ENCODE peak calls at places on chromosomes 1 and 21, in five cellular contexts. D, V, Y, W and E are unnamed samples.

GRCh38 chr1:240201931-240202330 is 110.2 kb downstream of the FMN2 start:
- DNase-seq in V (no peak), D (no peak), Y (no peak), W (no peak), E (no peak)

GRCh38 chr21:34930971-34931370 is 118.1 kb downstream of the RUNX1 start:
- DNase-seq in D (peak; percentile 42), V (no peak), Y (no peak), W (no peak), E (no peak)

GRCh38 chr1:11878081-11878890 is 19.5 kb upstream of the NPPB start:
- DNase-seq in Y (peak; percentile 63), V (no peak), W (no peak), D (no peak), E (no peak)

GRCh38 chr1:64033667-64034215 is 169.7 kb upstream of the UBE2U start:
- DNase-seq in V (no peak), Y (no peak), W (no peak), D (peak; percentile 59), E (peak; percentile 46)

GRCh38 chr1:154329551-154330131 is 4.3 kb downstream of the ATP8B2 start:
- DNase-seq in D (no peak), Y (no peak), W (no peak), V (no peak), E (no peak)

GRCh38 chr1:232952514-232953175 is 2.2 kb downstream of the NTPCR start:
- DNase-seq in Y (peak; percentile 53), W (no peak), V (peak; percentile 22), D (peak; percentile 66), E (peak; percentile 26)

GRCh38 chr1:227793079-227793947 is 22.2 kb upstream of the PRSS38 start:
- DNase-seq in W (no peak), Y (no peak), V (no peak), D (no peak), E (no peak)

GRCh38 chr21:44477131-44477530 is 21.8 kb downstream of the LRRC3 start:
- DNase-seq in W (no peak), V (no peak), D (no peak), Y (peak; percentile 40), E (no peak)

GRCh38 chr1:8664887-8665286 is 152.6 kb downstream of the RERE start:
- DNase-seq in D (no peak), V (no peak), Y (no peak), W (no peak), E (no peak)

GRCh38 chr1:66262233-66262632 is 271.7 kb upstream of the SGIP1 start:
- DNase-seq in W (no peak), V (no peak), Y (no peak), D (peak; percentile 76), E (no peak)

GRCh38 chr1:227869281-227869842 is 53.9 kb downstream of the PRSS38 start:
- DNase-seq in Y (no peak), D (no peak), W (no peak), V (no peak), E (no peak)

GRCh38 chr1:109133815-109134214 is 19.9 kb downstream of the ELAPOR1 start:
- DNase-seq in V (peak; percentile 63), Y (peak; percentile 88), W (no peak), D (no peak), E (peak; percentile 29)

GRCh38 chr1:152811050-152811449 is 721 bp upstream of the LCE1B start:
- DNase-seq in V (no peak), Y (no peak), W (no peak), D (no peak), E (no peak)

GRCh38 chr1:185058886-185059285 is 13.5 kb downstream of the RNF2 start:
- DNase-seq in W (no peak), Y (no peak), V (no peak), D (no peak), E (no peak)

GRCh38 chr1:198491028-198491427 is 49.5 kb downstream of the ATP6V1G3 start:
- DNase-seq in Y (no peak), W (no peak), V (no peak), D (no peak), E (no peak)

GRCh38 chr21:46220275-46220810 is 8.2 kb downstream of the LSS start:
- DNase-seq in D (no peak), W (no peak), Y (no peak), V (no peak), E (no peak)

GRCh38 chr1:3981746-3982505 is 81.9 kb upstream of the C1orf174 start:
- DNase-seq in D (no peak), V (no peak), Y (no peak), W (no peak), E (no peak)

GRCh38 chr1:14486401-14487110 is 111.9 kb upstream of the KAZN start:
- DNase-seq in D (peak; percentile 94), W (no peak), Y (peak; percentile 55), V (no peak), E (peak; percentile 45)

GRCh38 chr1:200392625-200393185 is 17.1 kb downstream of the ZNF281 start:
- DNase-seq in W (no peak), V (no peak), Y (no peak), D (no peak), E (no peak)

GRCh38 chr1:212288614-212289013 is 3.4 kb downstream of the PPP2R5A start:
- DNase-seq in Y (no peak), V (no peak), W (no peak), D (peak; percentile 17), E (no peak)

GRCh38 chr1:18999287-18999852 is 42.9 kb upstream of the IFFO2 start:
- DNase-seq in D (no peak), Y (no peak), W (no peak), V (no peak), E (no peak)

GRCh38 chr1:89808429-89809117 is 12.3 kb upstream of the LRRC8D start:
- DNase-seq in W (no peak), D (peak; percentile 37), V (no peak), Y (no peak), E (no peak)